ENCODE peak calls at places on chromosomes 12 and 14, in five cellular contexts. One of them, this sample, is unnamed. For H3K4me1, the result is how much of the 10 kb centered on the place peaks cover.

GRCh38 chr14:76863724-76864407 is 37.7 kb downstream of the LRRC74A start:
- DNase-seq in SK-N-SH: no peak
- DNase-seq in left lung: no peak
- DNase-seq in aorta: peak
- DNase-seq in small intestine: peak
- DNase-seq in this sample: peak

GRCh38 chr12:7512528-7512927 is 9.0 kb upstream of the CD163 start:
- DNase-seq in SK-N-SH: no peak
- DNase-seq in left lung: no peak
- DNase-seq in aorta: peak
- DNase-seq in small intestine: peak
- DNase-seq in this sample: peak

GRCh38 chr12:102816816-102817434 is 100.1 kb downstream of the PAH start:
- DNase-seq in SK-N-SH: peak
- DNase-seq in left lung: no peak
- DNase-seq in aorta: no peak
- DNase-seq in small intestine: peak
- DNase-seq in this sample: no peak

GRCh38 chr14:45976001-45976400 is 675.6 kb downstream of the RPL10L start:
- DNase-seq in SK-N-SH: no peak
- DNase-seq in left lung: no peak
- DNase-seq in aorta: no peak
- DNase-seq in small intestine: no peak
- DNase-seq in this sample: no peak

GRCh38 chr12:92993259-92993658 is 64.2 kb upstream of the EEA1 start:
- DNase-seq in SK-N-SH: no peak
- DNase-seq in left lung: no peak
- DNase-seq in aorta: no peak
- DNase-seq in small intestine: no peak
- DNase-seq in this sample: no peak

GRCh38 chr14:49882826-49883694 is 9.8 kb upstream of the ARF6 start:
- DNase-seq in SK-N-SH: no peak
- DNase-seq in left lung: no peak
- DNase-seq in aorta: no peak
- DNase-seq in small intestine: no peak
- DNase-seq in this sample: no peak

GRCh38 chr12:122981036-122981471 is 573 bp downstream of the ARL6IP4 start:
- DNase-seq in SK-N-SH: peak
- DNase-seq in left lung: no peak
- DNase-seq in aorta: no peak
- DNase-seq in small intestine: no peak
- DNase-seq in this sample: no peak

GRCh38 chr14:24064091-24064795 is 7.1 kb upstream of the CPNE6 start:
- DNase-seq in SK-N-SH: peak
- DNase-seq in left lung: peak
- DNase-seq in aorta: no peak
- DNase-seq in small intestine: no peak
- DNase-seq in this sample: no peak

GRCh38 chr12:120260607-120261006 is 4.9 kb downstream of the PXN start:
- DNase-seq in SK-N-SH: no peak
- DNase-seq in left lung: no peak
- DNase-seq in aorta: no peak
- DNase-seq in small intestine: no peak
- DNase-seq in this sample: no peak

GRCh38 chr14:22479781-22480464 is 109.1 kb downstream of the DAD1 start:
- DNase-seq in SK-N-SH: no peak
- DNase-seq in left lung: no peak
- DNase-seq in aorta: no peak
- DNase-seq in small intestine: no peak
- DNase-seq in this sample: no peak

GRCh38 chr14:84131924-84132323 is 1398.0 kb upstream of the FLRT2 start:
- DNase-seq in SK-N-SH: no peak
- DNase-seq in left lung: no peak
- DNase-seq in aorta: no peak
- DNase-seq in small intestine: no peak
- DNase-seq in this sample: no peak

GRCh38 chr14:22071001-22071400 is 397.4 kb upstream of the OR4E1 start:
- DNase-seq in SK-N-SH: no peak
- DNase-seq in left lung: no peak
- DNase-seq in aorta: no peak
- DNase-seq in small intestine: peak
- DNase-seq in this sample: no peak

GRCh38 chr14:66662374-66662773 is 154.4 kb downstream of the GPHN start:
- DNase-seq in SK-N-SH: no peak
- DNase-seq in left lung: no peak
- DNase-seq in aorta: no peak
- DNase-seq in small intestine: no peak
- DNase-seq in this sample: no peak

GRCh38 chr14:92747701-92748258 is 647 bp downstream of the LGMN start:
- DNase-seq in SK-N-SH: peak
- DNase-seq in left lung: no peak
- DNase-seq in aorta: no peak
- DNase-seq in small intestine: peak
- DNase-seq in this sample: no peak

GRCh38 chr14:50061664-50062437 is 54.5 kb downstream of the VCPKMT start:
- DNase-seq in SK-N-SH: peak
- DNase-seq in left lung: no peak
- DNase-seq in aorta: peak
- DNase-seq in small intestine: peak
- DNase-seq in this sample: no peak

GRCh38 chr14:70317969-70318634 is 41.4 kb downstream of the COX16 start:
- DNase-seq in SK-N-SH: peak
- DNase-seq in left lung: no peak
- DNase-seq in aorta: no peak
- DNase-seq in small intestine: peak
- DNase-seq in this sample: no peak

GRCh38 chr14:105878125-105878524 is 351.7 kb downstream of the TMEM121 start:
- DNase-seq in SK-N-SH: no peak
- DNase-seq in left lung: peak
- DNase-seq in aorta: peak
- DNase-seq in small intestine: no peak
- DNase-seq in this sample: peak

GRCh38 chr12:110246690-110247339 is 34.2 kb upstream of the ATP2A2 start:
- DNase-seq in SK-N-SH: no peak
- DNase-seq in left lung: no peak
- DNase-seq in aorta: no peak
- DNase-seq in small intestine: no peak
- DNase-seq in this sample: no peak

GRCh38 chr14:68230941-68231717 is 411.6 kb downstream of the RAD51B start:
- DNase-seq in SK-N-SH: no peak
- DNase-seq in left lung: no peak
- DNase-seq in aorta: no peak
- DNase-seq in small intestine: no peak
- DNase-seq in this sample: no peak

GRCh38 chr14:37289688-37290087 is 92.0 kb downstream of the MIPOL1 start:
- DNase-seq in SK-N-SH: no peak
- DNase-seq in left lung: no peak
- DNase-seq in aorta: no peak
- DNase-seq in small intestine: no peak
- DNase-seq in this sample: no peak

GRCh38 chr14:93073833-93074769 is 41.6 kb downstream of the ITPK1 start:
- DNase-seq in SK-N-SH: no peak
- DNase-seq in left lung: peak
- DNase-seq in aorta: peak
- DNase-seq in small intestine: no peak
- DNase-seq in this sample: peak

GRCh38 chr14:21455912-21456667 is at the start of gene CHD8:
- DNase-seq in SK-N-SH: peak
- DNase-seq in left lung: peak
- DNase-seq in aorta: peak
- DNase-seq in small intestine: peak
- DNase-seq in this sample: peak

GRCh38 chr14:102591372-102591943 is 991 bp upstream of the RCOR1 start:
- DNase-seq in SK-N-SH: peak
- DNase-seq in left lung: peak
- DNase-seq in aorta: peak
- DNase-seq in small intestine: peak
- DNase-seq in this sample: peak

GRCh38 chr14:95903616-95904107 is 27.0 kb downstream of the TUNAR start:
- DNase-seq in SK-N-SH: no peak
- DNase-seq in left lung: no peak
- DNase-seq in aorta: no peak
- DNase-seq in small intestine: no peak
- DNase-seq in this sample: no peak

GRCh38 chr12:63889236-63889635 is 44.7 kb downstream of the SRGAP1 start:
- DNase-seq in SK-N-SH: no peak
- DNase-seq in left lung: no peak
- DNase-seq in aorta: no peak
- DNase-seq in small intestine: no peak
- DNase-seq in this sample: no peak

GRCh38 chr12:4032906-4033628 is 159.9 kb upstream of the PARP11 start:
- DNase-seq in SK-N-SH: no peak
- DNase-seq in left lung: no peak
- DNase-seq in aorta: no peak
- DNase-seq in small intestine: no peak
- DNase-seq in this sample: no peak

GRCh38 chr14:101836131-101836530 is 74.6 kb downstream of the PPP2R5C start:
- DNase-seq in SK-N-SH: no peak
- DNase-seq in left lung: no peak
- DNase-seq in aorta: no peak
- DNase-seq in small intestine: no peak
- DNase-seq in this sample: no peak

GRCh38 chr14:101194356-101195308 is 291.1 kb upstream of the RTL1 start:
- DNase-seq in SK-N-SH: no peak
- DNase-seq in left lung: peak
- DNase-seq in aorta: no peak
- DNase-seq in small intestine: no peak
- DNase-seq in this sample: no peak

GRCh38 chr12:91551927-91552326 is 369.3 kb upstream of the DCN start:
- DNase-seq in SK-N-SH: no peak
- DNase-seq in left lung: no peak
- DNase-seq in aorta: peak
- DNase-seq in small intestine: no peak
- DNase-seq in this sample: no peak

GRCh38 chr14:23151342-23151741 is 32.1 kb downstream of the SLC7A8 start:
- DNase-seq in SK-N-SH: no peak
- DNase-seq in left lung: no peak
- DNase-seq in aorta: no peak
- DNase-seq in small intestine: no peak
- DNase-seq in this sample: no peak

GRCh38 chr12:19248929-19249602 is 119.5 kb downstream of the PLEKHA5 start:
- DNase-seq in SK-N-SH: no peak
- DNase-seq in left lung: no peak
- DNase-seq in aorta: no peak
- DNase-seq in small intestine: no peak
- DNase-seq in this sample: no peak

GRCh38 chr12:104281636-104282035 is 21.9 kb upstream of the EID3 start:
- DNase-seq in SK-N-SH: no peak
- DNase-seq in left lung: no peak
- DNase-seq in aorta: no peak
- DNase-seq in small intestine: no peak
- DNase-seq in this sample: no peak

GRCh38 chr14:97499790-97500481 is 702.8 kb downstream of the VRK1 start:
- DNase-seq in SK-N-SH: no peak
- DNase-seq in left lung: no peak
- DNase-seq in aorta: no peak
- DNase-seq in small intestine: peak
- DNase-seq in this sample: no peak
- H3K4me1 ChIP-seq in SK-N-SH: under half
- H3K4me1 ChIP-seq in left lung: under half
- H3K4me1 ChIP-seq in aorta: under half
- H3K4me1 ChIP-seq in small intestine: under half
- H3K4me1 ChIP-seq in this sample: under half

GRCh38 chr12:11746024-11746771 is 96.7 kb downstream of the ETV6 start:
- DNase-seq in SK-N-SH: no peak
- DNase-seq in left lung: no peak
- DNase-seq in aorta: no peak
- DNase-seq in small intestine: no peak
- DNase-seq in this sample: no peak

GRCh38 chr12:11746940-11747716 is 97.7 kb downstream of the ETV6 start:
- DNase-seq in SK-N-SH: no peak
- DNase-seq in left lung: no peak
- DNase-seq in aorta: no peak
- DNase-seq in small intestine: no peak
- DNase-seq in this sample: no peak

GRCh38 chr12:11743748-11744147 is 94.3 kb downstream of the ETV6 start:
- DNase-seq in SK-N-SH: no peak
- DNase-seq in left lung: no peak
- DNase-seq in aorta: no peak
- DNase-seq in small intestine: no peak
- DNase-seq in this sample: no peak

GRCh38 chr12:11743333-11743732 is 93.9 kb downstream of the ETV6 start:
- DNase-seq in SK-N-SH: no peak
- DNase-seq in left lung: no peak
- DNase-seq in aorta: no peak
- DNase-seq in small intestine: no peak
- DNase-seq in this sample: no peak

DNA sequence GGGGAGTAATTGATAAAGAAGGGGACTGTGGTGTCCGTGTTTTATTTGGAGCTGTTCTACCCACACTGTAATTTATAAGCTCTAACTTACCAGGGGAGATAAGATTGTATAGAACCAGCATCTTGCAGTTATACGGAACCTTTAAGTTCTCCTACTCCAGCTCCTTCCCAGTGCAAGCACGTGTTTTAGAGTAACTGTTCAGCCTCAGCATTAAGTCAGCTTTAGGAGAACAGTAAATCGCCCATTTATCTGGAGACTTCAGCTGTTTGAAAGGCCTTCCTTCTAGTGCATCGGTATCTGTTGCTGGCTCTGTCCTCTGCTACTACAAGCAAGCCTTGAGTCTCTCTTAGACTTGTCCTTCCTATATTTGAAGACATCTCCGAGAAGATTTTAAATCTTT is 95.6 kb downstream of the ETV6 start:
- DNase-seq in SK-N-SH: no peak
- DNase-seq in left lung: no peak
- DNase-seq in aorta: no peak
- DNase-seq in small intestine: no peak
- DNase-seq in this sample: no peak
- H3K4me1 ChIP-seq in SK-N-SH: under half
- H3K4me1 ChIP-seq in left lung: half or more
- H3K4me1 ChIP-seq in aorta: under half
- H3K4me1 ChIP-seq in small intestine: under half
- H3K4me1 ChIP-seq in this sample: half or more

GRCh38 chr14:73770977-73771847 is 57.0 kb upstream of the PNMA1 start:
- DNase-seq in SK-N-SH: no peak
- DNase-seq in left lung: no peak
- DNase-seq in aorta: peak
- DNase-seq in small intestine: no peak
- DNase-seq in this sample: peak
- H3K4me1 ChIP-seq in SK-N-SH: under half
- H3K4me1 ChIP-seq in left lung: half or more
- H3K4me1 ChIP-seq in aorta: under half
- H3K4me1 ChIP-seq in small intestine: under half
- H3K4me1 ChIP-seq in this sample: half or more

GRCh38 chr12:114670257-114670955 is 13.6 kb downstream of the TBX3 start:
- DNase-seq in SK-N-SH: no peak
- DNase-seq in left lung: no peak
- DNase-seq in aorta: no peak
- DNase-seq in small intestine: no peak
- DNase-seq in this sample: no peak
- H3K4me1 ChIP-seq in SK-N-SH: under half
- H3K4me1 ChIP-seq in left lung: under half
- H3K4me1 ChIP-seq in aorta: under half
- H3K4me1 ChIP-seq in small intestine: under half
- H3K4me1 ChIP-seq in this sample: under half